ENCODE peak calls at places on chromosomes 1 and 21, in five cellular contexts. V is breast epithelium, S is testis, T is stomach, L is RWPE1. N is an unnamed sample.
A peak's percentile ranks its signal among the peaks of the same experiment; 100 is the strongest.

GRCh38 chr1:206065547-206066143 is 12.7 kb downstream of the RHEX start:
- DNase-seq in V (no peak), L (no peak), S (no peak), T (no peak), N (no peak)

GRCh38 chr1:68065766-68066165 is 15.3 kb upstream of the DIRAS3 start:
- DNase-seq in S (no peak), L (no peak), V (no peak), T (no peak), N (no peak)

GRCh38 chr21:16308269-16308668 is 578.5 kb downstream of the USP25 start:
- DNase-seq in L (no peak), T (no peak), V (no peak), S (no peak), N (no peak)

GRCh38 chr1:236058141-236058626 is 6.7 kb downstream of the NID1 start:
- DNase-seq in T (no peak), L (no peak), V (no peak), S (no peak), N (no peak)

GRCh38 chr1:14190508-14190907 is 408.0 kb upstream of the KAZN start:
- DNase-seq in S (no peak), V (peak; percentile 29), L (peak; percentile 95), T (no peak), N (no peak)

GRCh38 chr1:243233908-243234307 is 21.2 kb downstream of the CEP170 start:
- DNase-seq in V (no peak), T (no peak), L (no peak), S (no peak), N (no peak)

GRCh38 chr21:38955495-38955894 is 149.8 kb downstream of the ETS2 start:
- DNase-seq in S (no peak), L (peak; percentile 55), V (no peak), T (peak; percentile 39), N (no peak)

GRCh38 chr1:226322986-226323385 is 14.0 kb upstream of the LIN9 start:
- DNase-seq in S (no peak), V (no peak), T (no peak), L (peak; percentile 34), N (no peak)

GRCh38 chr21:45917241-45917640 is 64.3 kb upstream of the COL6A1 start:
- DNase-seq in V (no peak), L (no peak), T (no peak), S (no peak), N (no peak)

GRCh38 chr1:63458750-63459149 is 64.3 kb downstream of the ITGB3BP start:
- DNase-seq in V (no peak), L (no peak), T (no peak), S (no peak), N (no peak)

GRCh38 chr1:159171688-159172501 is 480 bp downstream of the CADM3 start:
- DNase-seq in T (no peak), S (peak; percentile 19), V (no peak), L (peak; percentile 13), N (no peak)

GRCh38 chr1:43329995-43330751 is 7.4 kb upstream of the MPL start:
- DNase-seq in T (no peak), V (no peak), S (peak; percentile 25), L (peak; percentile 38), N (peak; percentile 19)

GRCh38 chr1:224700915-224701531 is 84.9 kb downstream of the CNIH3 start:
- DNase-seq in L (no peak), S (no peak), V (no peak), T (no peak), N (no peak)

GRCh38 chr1:179325836-179326235 is 32.2 kb downstream of the SOAT1 start:
- DNase-seq in L (no peak), S (no peak), T (no peak), V (no peak), N (no peak)

GRCh38 chr1:15083578-15083977 is 70.0 kb upstream of the TMEM51 start:
- DNase-seq in T (no peak), S (no peak), V (no peak), L (no peak), N (no peak)

GRCh38 chr1:9279172-9279840 is 13.4 kb upstream of the SPSB1 start:
- DNase-seq in S (no peak), T (no peak), L (no peak), V (no peak), N (no peak)

GRCh38 chr1:18091660-18092446 is 15.7 kb upstream of the IGSF21 start:
- DNase-seq in L (peak; percentile 33), V (no peak), S (no peak), T (no peak), N (peak; percentile 44)

GRCh38 chr1:204104331-204105222 is 31.7 kb downstream of the SOX13 start:
- DNase-seq in T (peak; percentile 44), S (no peak), V (no peak), L (peak; percentile 72), N (no peak)

GRCh38 chr1:182803846-182804245 is 14.3 kb downstream of the NPL start:
- DNase-seq in T (no peak), L (peak; percentile 63), S (no peak), V (no peak), N (no peak)

GRCh38 chr1:1111516-1112236 is 4.2 kb downstream of the C1orf159 start:
- DNase-seq in L (no peak), S (no peak), T (no peak), V (no peak), N (no peak)

GRCh38 chr1:241703001-241703400 is 50.9 kb downstream of the WDR64 start:
- DNase-seq in V (no peak), L (peak; percentile 27), T (no peak), S (no peak), N (no peak)

GRCh38 chr1:156347337-156347736 is 9.0 kb downstream of the TSACC start:
- DNase-seq in V (no peak), T (no peak), L (no peak), S (no peak), N (no peak)

GRCh38 chr1:236394905-236395779 is 1.1 kb downstream of the EDARADD start:
- DNase-seq in V (peak; percentile 31), S (peak; percentile 18), L (peak; percentile 36), T (peak; percentile 63), N (no peak)

GRCh38 chr21:32370971-32371766 is 21.6 kb downstream of the URB1 start:
- DNase-seq in L (no peak), V (no peak), T (no peak), S (no peak), N (no peak)

GRCh38 chr1:12339861-12340557 is 110.2 kb downstream of the VPS13D start:
- DNase-seq in S (no peak), V (no peak), T (no peak), L (no peak), N (no peak)

GRCh38 chr1:225651872-225652725 is 824 bp downstream of the ENAH start:
- DNase-seq in T (no peak), V (peak; percentile 36), L (peak; percentile 56), S (peak; percentile 83), N (no peak)

GRCh38 chr1:23593556-23594148 is 34.4 kb upstream of the ID3 start:
- DNase-seq in S (no peak), T (no peak), L (peak; percentile 94), V (peak; percentile 68), N (no peak)

GRCh38 chr1:17140279-17140678 is 21.0 kb upstream of the PADI2 start:
- DNase-seq in L (no peak), T (no peak), V (no peak), S (no peak), N (no peak)

GRCh38 chr1:235943581-235944114 is 76.9 kb upstream of the LYST start:
- DNase-seq in T (no peak), V (no peak), L (peak; percentile 56), S (no peak), N (no peak)

GRCh38 chr1:193104906-193105820 is at the start of gene GLRX2:
- DNase-seq in T (peak; percentile 88), S (peak; percentile 88), L (peak; percentile 93), V (peak; percentile 78), N (peak; percentile 62)

GRCh38 chr1:38539931-38540330 is 319.6 kb downstream of the RRAGC start:
- DNase-seq in S (no peak), L (no peak), T (no peak), V (no peak), N (no peak)

GRCh38 chr1:51070640-51071039 is 31.4 kb upstream of the C1orf185 start:
- DNase-seq in L (peak; percentile 79), T (no peak), V (no peak), S (no peak), N (no peak)

GRCh38 chr1:97385536-97385935 is 535.3 kb downstream of the DPYD start:
- DNase-seq in T (no peak), L (no peak), S (no peak), V (no peak), N (no peak)

GRCh38 chr1:97379387-97380075 is 541.3 kb downstream of the DPYD start:
- DNase-seq in S (no peak), V (no peak), L (no peak), T (no peak), N (no peak)

GRCh38 chr1:97378596-97378995 is 542.2 kb downstream of the DPYD start:
- DNase-seq in S (no peak), V (no peak), L (no peak), T (no peak), N (no peak)

GRCh38 chr1:97384294-97384952 is 536.4 kb downstream of the DPYD start:
- DNase-seq in S (no peak), T (no peak), L (peak; percentile 14), V (no peak), N (no peak)
- H3K27ac ChIP-seq in S (no peak overlapping the region), T (no peak overlapping the region), L (no peak overlapping the region), V (no peak overlapping the region), N (peak overlapping the region; percentile 72)

GRCh38 chr1:160724445-160725242 is 13.0 kb upstream of the CD48 start:
- DNase-seq in V (no peak), S (no peak), L (no peak), T (no peak), N (no peak)
- TF ChIP-seq CTCF in V (no peak), S (no peak), L (no peak), T (no peak), N (no peak)

GRCh38 chr1:212721388-212722247 is 22.0 kb upstream of the BATF3 start:
- DNase-seq in V (no peak), T (peak; percentile 49), L (peak; percentile 45), S (no peak), N (no peak)

GRCh38 chr1:212719633-212720032 is 20.0 kb upstream of the BATF3 start:
- DNase-seq in L (no peak), V (no peak), T (no peak), S (no peak), N (no peak)

GRCh38 chr1:212727386-212728181 is 27.9 kb upstream of the BATF3 start:
- DNase-seq in T (no peak), S (no peak), V (no peak), L (no peak), N (no peak)

GRCh38 chr1:212718499-212718898 is 18.9 kb upstream of the BATF3 start:
- DNase-seq in V (no peak), L (no peak), T (no peak), S (no peak), N (no peak)

GRCh38 chr1:212722270-212722945 is 22.8 kb upstream of the BATF3 start:
- DNase-seq in V (no peak), L (no peak), S (no peak), T (no peak), N (no peak)
- H3K27ac ChIP-seq in V (no peak overlapping the region), L (no peak overlapping the region), S (no peak overlapping the region), T (peak overlapping the region; percentile 72), N (no peak overlapping the region)

GRCh38 chr1:59146651-59147358 is 150.1 kb upstream of the FGGY start:
- DNase-seq in S (peak; percentile 56), T (peak; percentile 52), L (no peak), V (no peak), N (no peak)
- TF ChIP-seq CTCF in S (no peak), T (no peak), L (no peak), V (no peak), N (no peak)

N was measured in thoracic aorta.